ENCODE peak calls at places on chromosomes 13 and 19, in nine cellular contexts. V is dermis blood vessel endothelial cell; O is Ammon's horn; I is left ventricle myocardium inferior; E is activated T-cell treated with anti-CD3 and anti-CD28 coated beads, Interleukin-2, amount 50 U/mL, for 1 hour; W is ovary; Y is mucosa of descending colon; R is gastrocnemius medialis; P is activated naive CD8-positive, alpha-beta T cell treated with anti-CD3 and anti-CD28 coated beads for 36 hours. F is an unnamed sample.

GRCh38 chr19:54355675-54356074 is 9.1 kb downstream of the LAIR1 start:
- DNase-seq in V (no peak), Y (no peak), E (no peak), I (no peak), P (no peak), W (no peak), R (no peak), O (no peak), F (no peak)

GRCh38 chr13:48437381-48437780 is 24.5 kb upstream of the LPAR6 start:
- DNase-seq in Y (peak), E (no peak), V (peak), P (no peak), W (peak), I (peak), R (no peak), O (peak), F (no peak)

GRCh38 chr19:4229179-4229931 is at the start of gene EBI3:
- DNase-seq in O (peak), R (no peak), I (peak), W (no peak), V (peak), Y (no peak), E (no peak), P (peak), F (peak)

GRCh38 chr13:107865643-107866006 is 349.7 kb downstream of the LIG4 start:
- DNase-seq in W (no peak), Y (no peak), R (no peak), V (peak), I (no peak), O (no peak), P (no peak), E (no peak), F (no peak)

GRCh38 chr19:38057954-38058690 is 151.1 kb downstream of the SIPA1L3 start:
- DNase-seq in V (no peak), I (no peak), Y (peak), R (no peak), W (no peak), P (no peak), O (no peak), E (no peak), F (no peak)

GRCh38 chr19:49766938-49767315 is at the start of gene AP2A1:
- DNase-seq in O (no peak), E (no peak), W (no peak), Y (no peak), V (no peak), I (no peak), P (no peak), R (no peak), F (no peak)

GRCh38 chr13:51033431-51034185 is 77.5 kb downstream of the C13orf42 start:
- DNase-seq in P (no peak), R (no peak), V (no peak), I (no peak), W (no peak), Y (no peak), E (no peak), O (no peak), F (no peak)

GRCh38 chr19:11105014-11105636 is 15.9 kb downstream of the LDLR start:
- DNase-seq in I (no peak), O (no peak), W (no peak), R (no peak), E (no peak), Y (no peak), V (no peak), P (no peak), F (no peak)

GRCh38 chr13:112198611-112199010 is 131.7 kb downstream of the SOX1 start:
- DNase-seq in V (no peak), I (no peak), O (no peak), R (no peak), P (no peak), E (no peak), Y (no peak), W (no peak), F (no peak)

GRCh38 chr19:4567584-4568071 is 8.1 kb upstream of the SEMA6B start:
- DNase-seq in P (peak), E (peak), O (no peak), Y (peak), I (peak), W (no peak), R (no peak), V (peak), F (peak)

GRCh38 chr19:40335855-40336700 is 12.1 kb downstream of the C19orf47 start:
- DNase-seq in Y (no peak), V (no peak), W (no peak), I (no peak), P (no peak), E (no peak), O (no peak), R (no peak), F (no peak)

GRCh38 chr13:109933476-109933875 is 147.1 kb upstream of the IRS2 start:
- DNase-seq in P (no peak), O (no peak), Y (no peak), V (no peak), I (no peak), W (no peak), E (no peak), R (no peak), F (no peak)

GRCh38 chr19:32309711-32310390 is 35.6 kb upstream of the ZNF507 start:
- DNase-seq in R (no peak), P (no peak), I (no peak), O (peak), Y (no peak), W (no peak), E (no peak), V (no peak), F (no peak)

GRCh38 chr13:73722120-73722519 is 412.1 kb downstream of the KLF12 start:
- DNase-seq in W (no peak), R (no peak), E (no peak), I (no peak), O (peak), Y (no peak), P (no peak), V (peak), F (no peak)

GRCh38 chr13:105979131-105979530 is 556.3 kb downstream of the EFNB2 start:
- DNase-seq in O (no peak), I (no peak), R (no peak), E (no peak), V (no peak), Y (no peak), W (no peak), P (no peak), F (no peak)

GRCh38 chr13:113110048-113110851 is 4.7 kb downstream of the F7 start:
- DNase-seq in E (peak), O (no peak), W (peak), I (no peak), R (no peak), V (peak), P (no peak), Y (no peak), F (peak)

GRCh38 chr13:98173431-98173921 is 3.6 kb downstream of the RNF113B start:
- DNase-seq in O (no peak), R (no peak), E (no peak), Y (no peak), I (no peak), V (peak), W (peak), P (no peak), F (no peak)

GRCh38 chr19:45630463-45630862 is 8.7 kb downstream of the EML2 start:
- DNase-seq in I (no peak), W (no peak), O (no peak), P (peak), E (no peak), V (peak), R (no peak), Y (no peak), F (no peak)

GRCh38 chr19:51098366-51099069 is 9.7 kb downstream of the CTU1 start:
- DNase-seq in E (peak), W (peak), P (peak), I (peak), R (no peak), O (no peak), V (no peak), Y (no peak), F (peak)

GRCh38 chr13:95020298-95020987 is 280.8 kb downstream of the ABCC4 start:
- DNase-seq in V (no peak), R (no peak), W (no peak), O (no peak), I (no peak), E (no peak), P (no peak), Y (no peak), F (no peak)

GRCh38 chr13:28128926-28129325 is 9.4 kb upstream of the PAN3 start:
- DNase-seq in I (no peak), W (no peak), O (no peak), E (no peak), V (no peak), Y (no peak), R (no peak), P (no peak), F (no peak)

GRCh38 chr13:75468602-75469001 is 13.4 kb downstream of the TBC1D4 start:
- DNase-seq in R (no peak), I (no peak), V (no peak), W (no peak), O (no peak), P (no peak), Y (no peak), E (no peak), F (no peak)

GRCh38 chr13:45167611-45168554 is 33.0 kb downstream of the KCTD4 start:
- DNase-seq in R (peak), O (no peak), E (no peak), V (no peak), P (no peak), W (no peak), I (peak), Y (peak), F (no peak)

GRCh38 chr13:99384468-99384867 is 77.3 kb upstream of the GPR183 start:
- DNase-seq in Y (no peak), E (peak), I (no peak), V (no peak), R (no peak), P (peak), W (no peak), O (peak), F (no peak)

GRCh38 chr19:9565900-9566705 is 18.2 kb downstream of the ZNF121 start:
- DNase-seq in O (no peak), I (no peak), Y (no peak), W (no peak), V (peak), R (no peak), P (no peak), E (no peak), F (no peak)

GRCh38 chr19:5972355-5972731 is 5.6 kb downstream of the RANBP3 start:
- DNase-seq in P (no peak), W (no peak), O (no peak), E (no peak), Y (no peak), R (no peak), I (no peak), V (no peak), F (no peak)

GRCh38 chr19:19697589-19697988 is 28.9 kb downstream of the ZNF101 start:
- DNase-seq in I (no peak), Y (no peak), E (no peak), R (no peak), O (no peak), W (no peak), V (no peak), P (no peak), F (no peak)

GRCh38 chr13:27228131-27228530 is 23.2 kb upstream of the RPL21 start:
- DNase-seq in P (no peak), Y (no peak), V (no peak), E (no peak), R (no peak), I (no peak), W (no peak), O (no peak), F (no peak)

GRCh38 chr13:91072511-91072910 is 275.0 kb upstream of the MIR17HG start:
- DNase-seq in V (no peak), R (no peak), E (no peak), O (no peak), I (no peak), Y (no peak), W (no peak), P (no peak), F (no peak)

GRCh38 chr19:11673608-11674041 is 65.1 kb downstream of the ZNF823 start:
- DNase-seq in V (peak), P (peak), I (peak), E (no peak), O (peak), W (peak), R (peak), Y (peak), F (no peak)

GRCh38 chr13:32314968-32315254 is 252 bp downstream of the ZAR1L start:
- DNase-seq in V (peak), W (no peak), O (peak), I (no peak), R (peak), Y (peak), P (peak), E (no peak), F (peak)

GRCh38 chr19:55611300-55611982 is 6.0 kb downstream of the ZNF865 start:
- DNase-seq in Y (no peak), V (no peak), O (no peak), E (no peak), I (no peak), R (peak), W (no peak), P (no peak), F (no peak)

GRCh38 chr13:103758222-103758621 is 692.0 kb upstream of the SLC10A2 start:
- DNase-seq in Y (no peak), R (no peak), O (no peak), P (no peak), W (no peak), I (no peak), E (no peak), V (no peak), F (no peak)

GRCh38 chr19:15321739-15322138 is 10.6 kb downstream of the BRD4 start:
- DNase-seq in P (no peak), V (no peak), E (no peak), R (no peak), O (no peak), Y (no peak), W (no peak), I (no peak), F (no peak)

GRCh38 chr13:73849292-73849691 is 284.9 kb downstream of the KLF12 start:
- DNase-seq in Y (peak), I (no peak), E (no peak), W (no peak), V (peak), R (no peak), P (no peak), O (no peak), F (no peak)

F was measured in activated naive CD4-positive, alpha-beta T cell treated with Interleukin-2 at 50 U/mL for 16 hours.